ENCODE peak calls at places on chromosome 9, in eight cellular contexts. F, U, X, P, R, V, Y and M are unnamed samples.

GRCh38 chr9:18786936-18787658 is 245.9 kb downstream of the SAXO1 start:
- DNase-seq in F (no peak), U (no peak), X (no peak), P (no peak), R (peak), V (no peak), Y (no peak), M (no peak)

GRCh38 chr9:87109182-87109581 is 161.9 kb upstream of the GAS1 start:
- DNase-seq in F (no peak), U (no peak), X (no peak), P (no peak), R (peak), V (no peak), Y (no peak), M (no peak)

GRCh38 chr9:128656416-128657343 is at the start of gene DYNC2I2:
- DNase-seq in F (peak), U (peak), X (peak), P (peak), R (peak), V (peak), Y (peak), M (peak)

GRCh38 chr9:116359958-116360357 is 206.4 kb downstream of the PAPPA start:
- DNase-seq in F (no peak), U (no peak), X (no peak), P (no peak), R (no peak), V (no peak), Y (no peak), M (no peak)

GRCh38 chr9:108002296-108003056 is 512.9 kb upstream of the KLF4 start:
- DNase-seq in F (no peak), U (no peak), X (no peak), P (no peak), R (peak), V (no peak), Y (no peak), M (no peak)

GRCh38 chr9:130970855-130971254 is 31.8 kb upstream of the FIBCD1 start:
- DNase-seq in F (no peak), U (no peak), X (no peak), P (no peak), R (no peak), V (no peak), Y (no peak), M (no peak)

GRCh38 chr9:134592018-134592818 is 49.4 kb upstream of the COL5A1 start:
- DNase-seq in F (no peak), U (no peak), X (no peak), P (no peak), R (peak), V (peak), Y (no peak), M (no peak)

GRCh38 chr9:89731262-89731980 is 126.6 kb downstream of the GADD45G start:
- DNase-seq in F (no peak), U (no peak), X (peak), P (no peak), R (no peak), V (no peak), Y (no peak), M (peak)

GRCh38 chr9:115373000-115373709 is 255.2 kb upstream of the TNC start:
- DNase-seq in F (no peak), U (no peak), X (no peak), P (no peak), R (peak), V (no peak), Y (no peak), M (no peak)

GRCh38 chr9:117677578-117677977 is 26.6 kb upstream of the TLR4 start:
- DNase-seq in F (no peak), U (no peak), X (no peak), P (no peak), R (no peak), V (no peak), Y (no peak), M (no peak)

GRCh38 chr9:123397975-123398374 is 42.0 kb downstream of the CRB2 start:
- DNase-seq in F (no peak), U (no peak), X (no peak), P (no peak), R (no peak), V (no peak), Y (no peak), M (no peak)

GRCh38 chr9:96075757-96076156 is 200.3 kb downstream of the ERCC6L2 start:
- DNase-seq in F (no peak), U (no peak), X (peak), P (no peak), R (no peak), V (no peak), Y (no peak), M (no peak)

GRCh38 chr9:81791076-81791475 is 101.7 kb upstream of the TLE1 start:
- DNase-seq in F (no peak), U (no peak), X (no peak), P (no peak), R (no peak), V (no peak), Y (no peak), M (no peak)

GRCh38 chr9:81789751-81790150 is 100.4 kb upstream of the TLE1 start:
- DNase-seq in F (no peak), U (no peak), X (no peak), P (no peak), R (peak), V (no peak), Y (no peak), M (no peak)

GRCh38 chr9:81782313-81782712 is 93.0 kb upstream of the TLE1 start:
- DNase-seq in F (no peak), U (no peak), X (no peak), P (no peak), R (no peak), V (no peak), Y (no peak), M (no peak)

DNA sequence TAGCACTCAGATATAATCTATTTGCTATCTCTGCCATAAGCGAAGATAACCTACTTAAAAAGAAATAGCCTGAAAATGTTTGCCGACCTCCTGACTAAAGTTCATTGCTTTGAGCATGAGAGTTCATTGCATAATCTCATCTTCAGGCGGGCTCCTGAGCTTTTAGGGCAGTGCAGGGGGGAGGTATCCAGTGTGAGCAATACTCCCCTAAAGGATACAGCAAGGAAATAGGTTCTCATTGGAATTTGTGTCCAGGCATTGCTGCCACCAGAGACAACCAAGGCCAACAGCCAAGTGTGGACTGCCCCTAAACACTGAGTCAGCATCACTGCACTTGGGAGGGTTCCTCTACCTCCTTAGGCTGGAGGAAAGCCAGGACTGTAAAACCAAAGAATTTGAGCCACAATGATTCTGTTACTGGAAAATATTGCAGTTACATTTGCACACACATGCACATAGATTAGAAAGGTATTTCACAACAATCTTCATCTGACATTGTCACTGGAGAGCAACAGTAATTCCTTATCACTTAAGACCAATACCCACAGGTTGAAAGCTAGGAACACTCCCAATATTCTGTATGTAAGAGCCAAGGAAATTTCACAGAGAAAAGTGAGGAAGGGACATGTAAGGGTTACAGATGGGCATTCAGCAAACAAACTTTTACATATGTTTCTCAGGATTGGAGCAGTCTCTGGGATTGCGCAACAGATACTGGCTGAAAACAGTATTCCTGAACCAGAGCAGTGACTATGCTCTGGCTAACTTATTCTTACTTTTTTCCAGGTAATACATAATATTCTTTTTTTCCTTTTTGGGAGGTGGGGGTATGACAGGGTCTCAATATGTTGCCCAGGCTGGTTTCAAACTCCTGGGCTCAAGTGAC is 98.6 kb upstream of the TLE1 start:
- DNase-seq in F (no peak), U (no peak), X (no peak), P (no peak), R (peak), V (peak), Y (no peak), M (no peak)
- TF ChIP-seq CTCF in F (no peak), U (no peak), X (no peak), P (no peak), R (peak), V (no peak), Y (no peak), M (no peak)

GRCh38 chr9:127451681-127452480 is 571 bp downstream of the LRSAM1 start:
- DNase-seq in F (peak), U (peak), X (peak), P (peak), R (peak), V (peak), Y (peak), M (no peak)

GRCh38 chr9:127457191-127457878 is 6.0 kb downstream of the LRSAM1 start:
- DNase-seq in F (no peak), U (no peak), X (no peak), P (no peak), R (no peak), V (no peak), Y (no peak), M (no peak)

GRCh38 chr9:127458921-127459320 is 7.6 kb downstream of the LRSAM1 start:
- DNase-seq in F (no peak), U (peak), X (no peak), P (no peak), R (no peak), V (no peak), Y (no peak), M (no peak)

GRCh38 chr9:127452481-127453092 is 1.3 kb downstream of the LRSAM1 start:
- DNase-seq in F (no peak), U (peak), X (peak), P (no peak), R (peak), V (no peak), Y (peak), M (no peak)

GRCh38 chr9:127455299-127455992 is 4.1 kb downstream of the LRSAM1 start:
- DNase-seq in F (no peak), U (peak), X (peak), P (no peak), R (no peak), V (no peak), Y (no peak), M (peak)
- TF ChIP-seq CTCF in F (peak), U (peak), X (no peak), P (peak), R (peak), V (no peak), Y (peak), M (no peak)

GRCh38 chr9:132823370-132824144 is 54.5 kb downstream of the AK8 start:
- DNase-seq in F (no peak), U (no peak), X (no peak), P (no peak), R (no peak), V (peak), Y (no peak), M (no peak)
- TF ChIP-seq CTCF in F (no peak), U (no peak), X (no peak), P (no peak), R (no peak), V (no peak), Y (no peak), M (no peak)

GRCh38 chr9:74770508-74771261 is 117.0 kb downstream of the TRPM6 start:
- DNase-seq in F (no peak), U (no peak), X (no peak), P (peak), R (peak), V (no peak), Y (no peak), M (no peak)

GRCh38 chr9:74773886-74774479 is 113.7 kb downstream of the TRPM6 start:
- DNase-seq in F (peak), U (peak), X (peak), P (peak), R (peak), V (peak), Y (peak), M (peak)

GRCh38 chr9:74772126-74772525 is 115.6 kb downstream of the TRPM6 start:
- DNase-seq in F (no peak), U (no peak), X (no peak), P (peak), R (no peak), V (no peak), Y (no peak), M (no peak)

GRCh38 chr9:74771672-74772071 is 116.0 kb downstream of the TRPM6 start:
- DNase-seq in F (no peak), U (no peak), X (no peak), P (no peak), R (no peak), V (no peak), Y (no peak), M (no peak)

GRCh38 chr9:74771262-74771585 is 116.5 kb downstream of the TRPM6 start:
- DNase-seq in F (no peak), U (no peak), X (no peak), P (no peak), R (no peak), V (no peak), Y (no peak), M (no peak)
- TF ChIP-seq CTCF in F (no peak), U (no peak), X (no peak), P (no peak), R (no peak), V (no peak), Y (no peak), M (peak)

DNA sequence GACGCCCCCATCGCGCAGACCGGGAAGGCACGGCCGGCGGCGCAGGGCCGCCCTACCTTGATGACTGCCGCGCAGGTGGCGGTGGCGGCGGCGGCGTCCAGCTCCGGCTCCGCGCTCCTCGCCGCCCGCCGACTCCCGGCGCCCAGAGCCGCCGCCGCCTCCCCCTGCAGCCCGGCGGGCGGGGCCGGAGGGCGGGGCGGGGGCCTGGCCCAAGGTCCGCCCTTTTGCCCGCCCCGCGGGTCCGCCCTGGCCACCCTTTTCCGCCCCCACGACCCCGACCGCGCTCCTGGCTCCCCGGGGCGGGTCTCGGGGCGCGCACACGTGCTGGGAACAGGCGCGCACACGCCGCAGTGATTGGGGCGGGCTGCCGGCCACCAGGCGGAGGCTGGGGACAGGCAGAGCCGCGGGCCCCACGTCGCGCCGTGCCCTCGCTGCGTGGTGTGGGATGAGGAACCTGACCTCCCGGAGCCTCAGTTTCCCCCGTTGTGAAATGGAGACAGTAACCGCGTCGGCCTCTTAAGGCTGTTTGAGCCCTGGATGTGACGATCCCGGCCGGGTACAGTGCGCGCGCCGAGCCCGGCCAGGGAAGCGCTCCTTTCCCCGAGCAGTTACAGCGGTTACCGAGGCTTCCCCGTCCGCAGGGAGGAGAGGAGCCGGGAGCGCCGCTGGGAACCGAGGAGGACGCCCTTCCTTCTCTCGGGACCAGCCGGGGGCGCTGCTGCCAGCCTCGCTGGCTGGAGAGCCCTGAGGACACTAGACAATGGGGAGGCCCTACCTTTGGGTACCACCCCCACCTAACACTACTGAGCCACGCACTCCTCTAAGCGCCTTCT is at the start of gene CORO2A:
- DNase-seq in F (peak), U (peak), X (peak), P (peak), R (peak), V (peak), Y (peak), M (no peak)
- TF ChIP-seq CTCF in F (peak), U (peak), X (peak), P (peak), R (peak), V (peak), Y (no peak), M (peak)

GRCh38 chr9:68731857-68732256 is 26.8 kb downstream of the PIP5K1B start:
- DNase-seq in F (no peak), U (no peak), X (no peak), P (no peak), R (no peak), V (no peak), Y (peak), M (no peak)
- TF ChIP-seq CTCF in F (no peak), U (no peak), X (no peak), P (no peak), R (no peak), V (no peak), Y (no peak), M (no peak)